ENCODE peak calls at places on chromosomes 11 and 22, in ten cellular contexts. G is midbrain, X is lung, A is AG09309, C is NCI-H2029 treated with DMSO at 0.1 percent for 48 hours, Y is fibroblast of mammary gland, Q is NCI-H187 treated with DMSO at 0.1 percent for 48 hours, N is transverse colon, Z is activated gamma-delta T cell treated with Interleukin-2 at 50 U/mL for 16 hours, F is LHCN-M2. T is an unnamed sample.

GRCh38 chr11:75105462-75105925 is 8.8 kb upstream of the OR2AT4 start:
- DNase-seq in G (no peak), X (no peak), A (no peak), C (peak), Y (no peak), Q (no peak), N (no peak), Z (no peak), F (peak), T (no peak)

GRCh38 chr11:87097582-87097981 is 59.8 kb downstream of the TMEM135 start:
- DNase-seq in G (peak), X (no peak), A (no peak), C (peak), Y (peak), Q (no peak), N (peak), Z (peak), F (peak), T (peak)

GRCh38 chr11:18527512-18527911 is 770 bp upstream of the TSG101 start:
- DNase-seq in G (no peak), X (no peak), A (peak), C (no peak), Y (peak), Q (no peak), N (no peak), Z (no peak), F (peak), T (no peak)

GRCh38 chr11:19562156-19562555 is 150.5 kb upstream of the NAV2 start:
- DNase-seq in G (no peak), X (no peak), A (no peak), C (no peak), Y (no peak), Q (no peak), N (no peak), Z (no peak), F (no peak), T (no peak)

GRCh38 chr22:46047226-46047625 is 70.3 kb upstream of the WNT7B start:
- DNase-seq in G (no peak), X (no peak), A (no peak), C (no peak), Y (no peak), Q (no peak), N (no peak), Z (no peak), F (no peak), T (no peak)

GRCh38 chr11:25247336-25247735 is 750.5 kb downstream of the LUZP2 start:
- DNase-seq in G (no peak), X (no peak), A (no peak), C (no peak), Y (no peak), Q (no peak), N (no peak), Z (no peak), F (no peak), T (no peak)

GRCh38 chr11:65111537-65112225 is at the start of gene TM7SF2:
- DNase-seq in G (peak), X (peak), A (peak), C (peak), Y (peak), Q (peak), N (peak), Z (peak), F (peak), T (peak)

GRCh38 chr11:126443120-126443519 is 87.6 kb downstream of the ST3GAL4 start:
- DNase-seq in G (no peak), X (no peak), A (no peak), C (no peak), Y (no peak), Q (no peak), N (no peak), Z (no peak), F (no peak), T (no peak)

GRCh38 chr22:26484360-26484706 is 656 bp downstream of the SRRD start:
- DNase-seq in G (no peak), X (no peak), A (no peak), C (no peak), Y (peak), Q (no peak), N (no peak), Z (no peak), F (peak), T (no peak)

T was measured in thyroid gland.